ENCODE peak calls at places on chromosome 15, in four cellular contexts. One of them, this sample, is unnamed.

GRCh38 chr15:26391556-26392229 is 381.2 kb downstream of the GABRB3 start:
- DNase-seq in glutamatergic neuron: no peak
- DNase-seq in nephron progenitor cell: no peak
- DNase-seq in AG10803: no peak
- DNase-seq in this sample: no peak

GRCh38 chr15:38257676-38258075 is 5.0 kb downstream of the SPRED1 start:
- DNase-seq in glutamatergic neuron: no peak
- DNase-seq in nephron progenitor cell: no peak
- DNase-seq in AG10803: no peak
- DNase-seq in this sample: no peak

GRCh38 chr15:66701422-66702034 is 508 bp upstream of the SMAD6 start:
- DNase-seq in glutamatergic neuron: peak; percentile 40
- DNase-seq in nephron progenitor cell: no peak
- DNase-seq in AG10803: no peak
- DNase-seq in this sample: no peak

GRCh38 chr15:89760303-89761008 is 9.4 kb upstream of the MESP1 start:
- DNase-seq in glutamatergic neuron: peak; percentile 92
- DNase-seq in nephron progenitor cell: peak; percentile 92
- DNase-seq in AG10803: peak; percentile 54
- DNase-seq in this sample: peak; percentile 37

GRCh38 chr15:63466378-63467192 is 37.8 kb upstream of the USP3 start:
- DNase-seq in glutamatergic neuron: no peak
- DNase-seq in nephron progenitor cell: peak; percentile 18
- DNase-seq in AG10803: peak; percentile 61
- DNase-seq in this sample: no peak

GRCh38 chr15:85837011-85837433 is 42.3 kb upstream of the KLHL25 start:
- DNase-seq in glutamatergic neuron: no peak
- DNase-seq in nephron progenitor cell: no peak
- DNase-seq in AG10803: no peak
- DNase-seq in this sample: no peak

GRCh38 chr15:59437777-59438574 is at the start of gene FAM81A:
- DNase-seq in glutamatergic neuron: peak; percentile 78
- DNase-seq in nephron progenitor cell: peak; percentile 85
- DNase-seq in AG10803: peak; percentile 48
- DNase-seq in this sample: peak; percentile 18

GRCh38 chr15:25677719-25678497 is 185.2 kb downstream of the ATP10A start:
- DNase-seq in glutamatergic neuron: no peak
- DNase-seq in nephron progenitor cell: no peak
- DNase-seq in AG10803: no peak
- DNase-seq in this sample: no peak

GRCh38 chr15:100986158-100986896 is 67.2 kb downstream of the LRRK1 start:
- DNase-seq in glutamatergic neuron: no peak
- DNase-seq in nephron progenitor cell: no peak
- DNase-seq in AG10803: no peak
- DNase-seq in this sample: no peak

GRCh38 chr15:65414841-65415621 is 7.7 kb downstream of the IGDCC4 start:
- DNase-seq in glutamatergic neuron: peak; percentile 88
- DNase-seq in nephron progenitor cell: peak; percentile 64
- DNase-seq in AG10803: peak; percentile 18
- DNase-seq in this sample: peak; percentile 82

GRCh38 chr15:79475312-79475711 is 43.2 kb downstream of the MINAR1 start:
- DNase-seq in glutamatergic neuron: no peak
- DNase-seq in nephron progenitor cell: no peak
- DNase-seq in AG10803: peak; percentile 74
- DNase-seq in this sample: peak; percentile 40

GRCh38 chr15:40793216-40793989 is 13.5 kb upstream of the ZFYVE19 start:
- DNase-seq in glutamatergic neuron: no peak
- DNase-seq in nephron progenitor cell: no peak
- DNase-seq in AG10803: peak; percentile 84
- DNase-seq in this sample: peak; percentile 88

GRCh38 chr15:63044645-63045437 is 2.3 kb downstream of the TPM1 start:
- DNase-seq in glutamatergic neuron: no peak
- DNase-seq in nephron progenitor cell: peak; percentile 36
- DNase-seq in AG10803: peak; percentile 56
- DNase-seq in this sample: no peak

GRCh38 chr15:40108061-40108854 is 421 bp downstream of the BMF start:
- DNase-seq in glutamatergic neuron: peak; percentile 38
- DNase-seq in nephron progenitor cell: peak; percentile 37
- DNase-seq in AG10803: peak; percentile 60
- DNase-seq in this sample: no peak

GRCh38 chr15:66066439-66066838 is 187.1 kb downstream of the MEGF11 start:
- DNase-seq in glutamatergic neuron: no peak
- DNase-seq in nephron progenitor cell: no peak
- DNase-seq in AG10803: no peak
- DNase-seq in this sample: no peak

GRCh38 chr15:79218588-79219200 is 63.8 kb upstream of the ANKRD34C start:
- DNase-seq in glutamatergic neuron: no peak
- DNase-seq in nephron progenitor cell: no peak
- DNase-seq in AG10803: peak; percentile 10
- DNase-seq in this sample: no peak

GRCh38 chr15:39786444-39787056 is 3.9 kb upstream of the FSIP1 start:
- DNase-seq in glutamatergic neuron: no peak
- DNase-seq in nephron progenitor cell: peak; percentile 31
- DNase-seq in AG10803: peak; percentile 74
- DNase-seq in this sample: peak; percentile 66

GRCh38 chr15:95162967-95163531 is 931.7 kb downstream of the MCTP2 start:
- DNase-seq in glutamatergic neuron: no peak
- DNase-seq in nephron progenitor cell: no peak
- DNase-seq in AG10803: peak; percentile 87
- DNase-seq in this sample: peak; percentile 39

GRCh38 chr15:65194826-65195541 is 9.8 kb upstream of the CLPX start:
- DNase-seq in glutamatergic neuron: no peak
- DNase-seq in nephron progenitor cell: no peak
- DNase-seq in AG10803: peak; percentile 48
- DNase-seq in this sample: no peak

DNA sequence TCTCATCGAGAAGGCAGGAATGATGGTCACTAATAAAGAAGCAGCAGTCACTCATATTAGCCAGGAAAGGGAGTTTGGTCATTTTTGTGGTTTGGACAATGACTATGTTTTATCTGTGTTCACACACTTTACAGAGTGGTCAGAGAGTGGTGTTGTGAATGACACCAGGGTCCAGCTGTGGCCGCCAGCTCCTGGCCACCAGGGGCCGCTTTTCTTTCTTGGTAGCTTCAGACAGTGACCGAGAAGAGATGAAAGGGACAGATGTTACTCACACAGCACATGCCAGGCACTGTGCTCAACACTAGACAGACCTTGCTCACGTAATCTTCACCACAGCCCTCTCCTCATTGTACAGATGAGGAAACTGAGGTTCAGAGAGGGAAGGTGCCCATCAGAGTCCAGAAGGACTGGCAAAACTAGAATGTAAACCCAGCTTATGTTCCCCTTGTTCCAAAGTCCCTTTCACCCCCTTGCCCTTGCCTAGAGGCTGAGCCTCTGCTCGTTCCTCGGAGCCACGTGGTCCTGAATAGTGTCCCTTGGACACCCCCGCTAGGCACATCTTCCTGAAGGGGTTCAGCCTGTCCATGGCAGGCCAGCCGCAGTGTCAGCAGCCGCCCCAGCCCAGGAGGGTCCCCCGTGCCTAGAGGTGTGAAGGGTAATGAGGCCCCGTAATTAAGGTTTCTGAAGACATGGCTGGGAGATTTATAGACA is 55.6 kb downstream of the CYP11A1 start:
- DNase-seq in glutamatergic neuron: peak; percentile 47
- DNase-seq in nephron progenitor cell: peak; percentile 61
- DNase-seq in AG10803: peak; percentile 42
- DNase-seq in this sample: no peak
- TF ChIP-seq CTCF in glutamatergic neuron: peak; percentile 44
- TF ChIP-seq CTCF in nephron progenitor cell: peak; percentile 62
- TF ChIP-seq CTCF in AG10803: peak; percentile 69
- TF ChIP-seq CTCF in this sample: peak; percentile 76

GRCh38 chr15:29102911-29103824 is 166.5 kb downstream of the NSMCE3 start:
- DNase-seq in glutamatergic neuron: no peak
- DNase-seq in nephron progenitor cell: no peak
- DNase-seq in AG10803: peak; percentile 31
- DNase-seq in this sample: no peak

GRCh38 chr15:29106116-29106515 is 163.5 kb downstream of the NSMCE3 start:
- DNase-seq in glutamatergic neuron: peak; percentile 13
- DNase-seq in nephron progenitor cell: no peak
- DNase-seq in AG10803: no peak
- DNase-seq in this sample: no peak

GRCh38 chr15:29105151-29105785 is 164.4 kb downstream of the NSMCE3 start:
- DNase-seq in glutamatergic neuron: peak; percentile 59
- DNase-seq in nephron progenitor cell: no peak
- DNase-seq in AG10803: no peak
- DNase-seq in this sample: no peak

GRCh38 chr15:29104566-29104880 is 165.1 kb downstream of the NSMCE3 start:
- DNase-seq in glutamatergic neuron: no peak
- DNase-seq in nephron progenitor cell: no peak
- DNase-seq in AG10803: no peak
- DNase-seq in this sample: no peak

DNA sequence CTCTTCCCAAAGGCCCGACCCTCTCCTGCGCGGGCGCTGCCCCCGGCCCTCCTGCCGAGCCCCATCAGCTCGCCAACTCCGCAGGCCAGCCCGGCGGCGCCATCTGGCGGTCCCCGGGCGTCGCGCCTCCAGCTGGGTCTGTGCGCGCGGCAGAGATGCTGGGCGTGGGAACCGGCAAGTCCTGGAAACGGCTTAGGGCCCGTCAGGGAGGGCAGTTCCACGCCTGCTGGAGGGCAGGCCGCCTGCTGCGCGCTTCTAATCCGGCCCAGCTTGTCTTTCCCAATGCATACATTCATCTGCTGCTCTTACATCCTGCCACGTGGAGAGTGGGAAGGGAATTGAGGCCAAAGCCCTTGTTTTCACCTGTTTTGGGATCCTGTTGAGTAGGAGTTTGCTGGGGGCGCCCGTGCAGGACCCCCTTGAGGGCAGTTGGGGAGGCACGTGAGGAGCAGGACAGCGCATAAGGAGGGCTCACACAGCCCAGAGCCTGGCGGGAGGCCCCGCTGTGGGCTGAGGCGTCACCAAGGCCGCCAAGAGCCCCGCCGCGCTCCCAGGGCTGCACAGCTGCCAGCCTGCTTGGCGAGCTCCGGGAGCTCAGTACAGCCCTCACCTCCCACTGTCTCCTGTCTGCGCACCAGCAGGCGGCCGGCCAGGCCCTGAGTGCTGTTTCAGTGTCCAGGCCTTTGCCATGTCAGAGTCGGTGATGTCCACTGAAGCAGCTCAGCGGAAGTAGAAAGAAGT is 165.6 kb downstream of the NSMCE3 start:
- DNase-seq in glutamatergic neuron: peak; percentile 93
- DNase-seq in nephron progenitor cell: peak; percentile 91
- DNase-seq in AG10803: peak; percentile 73
- DNase-seq in this sample: peak; percentile 49
- TF ChIP-seq CTCF in glutamatergic neuron: peak; percentile 78
- TF ChIP-seq CTCF in nephron progenitor cell: peak; percentile 93
- TF ChIP-seq CTCF in AG10803: peak; percentile 54
- TF ChIP-seq CTCF in this sample: peak; percentile 94

GRCh38 chr15:57969355-57969754 is 96.2 kb downstream of the ALDH1A2 start:
- DNase-seq in glutamatergic neuron: no peak
- DNase-seq in nephron progenitor cell: no peak
- DNase-seq in AG10803: no peak
- DNase-seq in this sample: no peak
- TF ChIP-seq CTCF in glutamatergic neuron: no peak
- TF ChIP-seq CTCF in nephron progenitor cell: peak; percentile 24
- TF ChIP-seq CTCF in AG10803: peak; percentile 27
- TF ChIP-seq CTCF in this sample: no peak

DNA sequence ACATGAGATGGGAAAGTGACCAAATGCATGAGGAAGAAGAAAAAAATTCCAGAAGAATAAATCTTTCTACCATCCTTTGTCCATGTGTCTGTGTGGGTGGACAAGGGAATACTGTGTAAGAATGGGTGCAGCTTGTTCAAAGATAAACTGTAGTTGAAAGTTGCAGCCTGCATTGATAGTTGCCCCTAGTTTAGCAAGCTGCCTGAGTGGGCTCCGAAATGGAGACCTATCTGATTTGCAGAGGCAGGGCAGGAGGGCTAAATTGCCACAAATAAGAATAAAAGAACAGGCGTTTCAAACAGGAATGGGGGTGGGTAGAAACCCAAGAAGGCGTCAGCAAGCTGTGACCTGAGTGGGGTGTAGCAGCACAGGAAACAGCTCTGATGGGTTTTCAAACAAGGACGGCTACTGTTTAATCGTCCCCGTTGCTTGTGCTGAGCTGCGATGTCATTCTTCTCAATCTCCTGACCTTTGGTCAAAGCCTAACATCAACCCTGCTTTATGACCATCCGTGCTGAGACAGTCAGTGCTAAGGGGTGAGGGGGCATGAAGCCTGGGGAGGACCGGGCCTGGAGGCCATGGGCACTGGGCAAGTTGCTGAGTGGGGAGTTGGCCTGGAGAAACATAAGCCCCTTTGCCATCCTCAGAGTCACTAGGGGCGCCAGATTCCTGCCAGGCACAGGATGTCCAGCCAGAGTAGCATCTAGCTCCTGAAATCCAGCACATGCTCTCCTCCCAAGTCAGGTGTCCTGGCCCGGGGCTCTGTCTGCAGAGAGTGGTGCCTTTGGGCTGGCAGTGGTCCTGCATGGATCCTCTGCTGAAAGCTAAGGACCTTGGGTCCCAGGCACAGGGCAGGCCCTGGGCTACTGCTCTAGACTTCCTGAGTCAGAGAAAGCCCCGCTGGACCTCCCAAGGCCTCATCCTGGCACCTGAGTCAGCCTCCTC is 19.2 kb upstream of the C15orf39 start:
- DNase-seq in glutamatergic neuron: no peak
- DNase-seq in nephron progenitor cell: no peak
- DNase-seq in AG10803: peak; percentile 19
- DNase-seq in this sample: no peak
- TF ChIP-seq CTCF in glutamatergic neuron: no peak
- TF ChIP-seq CTCF in nephron progenitor cell: no peak
- TF ChIP-seq CTCF in AG10803: no peak
- TF ChIP-seq CTCF in this sample: no peak

DNA sequence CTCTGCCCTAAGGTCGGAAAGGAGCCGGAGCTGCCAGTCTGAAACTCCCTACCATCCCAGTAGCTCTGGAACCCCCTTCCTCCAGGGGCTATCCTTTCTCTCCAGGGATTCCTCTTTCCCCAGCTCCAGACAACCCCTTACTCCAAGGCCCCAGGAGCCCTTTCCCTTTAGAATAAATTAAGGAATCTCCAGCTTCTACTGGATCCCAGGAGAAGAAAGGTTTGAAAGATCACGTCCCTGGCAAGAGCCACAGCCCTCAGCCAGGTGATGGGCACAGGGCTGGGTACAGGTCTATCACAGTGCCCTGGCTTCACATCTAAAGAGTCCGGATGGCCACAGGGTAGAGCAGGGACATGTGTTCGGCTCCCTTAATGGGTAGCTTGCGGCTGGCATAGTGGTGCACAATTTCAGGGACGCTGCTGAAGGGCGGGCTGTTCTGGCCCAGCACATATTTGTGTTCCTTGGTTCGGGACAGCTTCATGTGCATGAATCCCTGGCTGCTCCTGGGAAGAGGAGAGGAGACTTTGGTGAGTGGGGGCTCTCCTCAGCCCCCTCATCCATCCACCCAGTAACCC is 20.0 kb downstream of the SHF start:
- DNase-seq in glutamatergic neuron: no peak
- DNase-seq in nephron progenitor cell: no peak
- DNase-seq in AG10803: no peak
- DNase-seq in this sample: no peak
- TF ChIP-seq CTCF in glutamatergic neuron: peak; percentile 3
- TF ChIP-seq CTCF in nephron progenitor cell: no peak
- TF ChIP-seq CTCF in AG10803: no peak
- TF ChIP-seq CTCF in this sample: no peak

This sample was measured in astrocyte of the cerebellum.